ENCODE peak calls at places on chromosomes 3 and 15, in six cellular contexts. A is breast epithelium, C is MCF 10A, M is HFFc6, V is heart left ventricle, L is GM12864. E is an unnamed sample.

GRCh38 chr3:40617084-40617483 is 92.3 kb downstream of the ZNF621 start:
- DNase-seq in V (no peak), C (no peak), M (no peak), A (no peak), L (no peak), E (no peak)

GRCh38 chr3:144429719-144430121 is 458.1 kb downstream of the DIPK2A start:
- DNase-seq in L (peak), V (no peak), C (no peak), A (no peak), M (no peak), E (peak)

GRCh38 chr15:26628879-26629529 is 143.9 kb downstream of the GABRB3 start:
- DNase-seq in M (peak), V (peak), A (peak), C (no peak), L (no peak), E (no peak)

GRCh38 chr3:172658344-172659245 is 52.3 kb downstream of the NCEH1 start:
- DNase-seq in M (peak), A (no peak), V (no peak), L (no peak), C (peak), E (no peak)

GRCh38 chr3:194322701-194323174 is 28.4 kb downstream of the CPN2 start:
- DNase-seq in L (no peak), A (no peak), C (peak), V (no peak), M (peak), E (no peak)

GRCh38 chr3:168467085-168467714 is 371.5 kb upstream of the GOLIM4 start:
- DNase-seq in L (peak), C (peak), A (no peak), M (no peak), V (no peak), E (peak)

GRCh38 chr3:29514912-29515311 is 234.0 kb downstream of the RBMS3 start:
- DNase-seq in A (no peak), L (no peak), C (no peak), M (no peak), V (no peak), E (no peak)

GRCh38 chr3:195263193-195263924 is 7.6 kb downstream of the XXYLT1 start:
- DNase-seq in L (no peak), C (no peak), A (no peak), V (no peak), M (no peak), E (no peak)

GRCh38 chr15:100241572-100242479 is 99.9 kb downstream of the ADAMTS17 start:
- DNase-seq in L (no peak), M (no peak), C (peak), V (no peak), A (no peak), E (no peak)

GRCh38 chr3:79517766-79518413 is 249.9 kb downstream of the ROBO1 start:
- DNase-seq in L (no peak), V (no peak), C (peak), A (no peak), M (peak), E (no peak)

GRCh38 chr3:137970914-137971831 is 38.8 kb upstream of the CLDN18 start:
- DNase-seq in C (peak), V (peak), M (peak), A (peak), L (no peak), E (peak)

GRCh38 chr3:66097647-66098046 is 58.9 kb upstream of the MAGI1 start:
- DNase-seq in M (no peak), V (no peak), L (no peak), A (no peak), C (no peak), E (no peak)

GRCh38 chr15:70480196-70480856 is 283.0 kb downstream of the UACA start:
- DNase-seq in C (no peak), A (no peak), L (no peak), M (no peak), V (no peak), E (peak)

GRCh38 chr3:26712211-26713026 is 89.8 kb downstream of the LRRC3B start:
- DNase-seq in V (no peak), A (no peak), M (no peak), C (peak), L (peak), E (peak)

GRCh38 chr3:112061152-112061551 is 25.0 kb upstream of the C3orf52 start:
- DNase-seq in M (peak), A (no peak), L (no peak), C (no peak), V (no peak), E (no peak)

GRCh38 chr3:72036899-72037298 is 252.0 kb upstream of the PROK2 start:
- DNase-seq in A (no peak), L (no peak), V (no peak), C (no peak), M (peak), E (no peak)

GRCh38 chr3:54830658-54831057 is 97.2 kb downstream of the LRTM1 start:
- DNase-seq in V (no peak), L (peak), M (peak), C (peak), A (no peak), E (peak)

GRCh38 chr3:195119461-195120198 is 151.3 kb downstream of the XXYLT1 start:
- DNase-seq in C (peak), M (peak), L (no peak), A (no peak), V (no peak), E (no peak)

GRCh38 chr3:129442947-129443346 is 2.9 kb downstream of the IFT122 start:
- DNase-seq in L (no peak), V (no peak), C (no peak), A (no peak), M (no peak), E (no peak)

GRCh38 chr3:96753124-96753523 is 61.3 kb upstream of the EPHA6 start:
- DNase-seq in V (no peak), A (no peak), M (no peak), C (no peak), L (no peak), E (no peak)

GRCh38 chr3:196287405-196288140 is at the start of gene PCYT1A:
- DNase-seq in L (peak), M (peak), C (peak), A (peak), V (peak), E (peak)

GRCh38 chr3:185225523-185225922 is 28.3 kb downstream of the EHHADH start:
- DNase-seq in L (no peak), M (peak), A (no peak), C (no peak), V (no peak), E (no peak)

GRCh38 chr3:127390365-127391025 is 102.6 kb upstream of the PRR20G start:
- DNase-seq in V (peak), A (no peak), M (no peak), L (no peak), C (no peak), E (no peak)

GRCh38 chr15:32020158-32020557 is 10.2 kb upstream of the CHRNA7 start:
- DNase-seq in A (no peak), L (no peak), C (no peak), M (no peak), V (no peak), E (no peak)

GRCh38 chr3:169953462-169954141 is 13.0 kb upstream of the SEC62 start:
- DNase-seq in M (peak), C (no peak), V (no peak), L (no peak), A (no peak), E (no peak)

GRCh38 chr3:186609247-186609868 is 3.5 kb upstream of the AHSG start:
- DNase-seq in L (no peak), C (peak), A (no peak), V (no peak), M (no peak), E (peak)

GRCh38 chr3:189685854-189686253 is 54.7 kb downstream of the TP63 start:
- DNase-seq in V (no peak), C (peak), A (no peak), L (no peak), M (peak), E (no peak)

GRCh38 chr3:69671082-69671952 is 67.9 kb upstream of the MITF start:
- DNase-seq in V (no peak), M (peak), L (no peak), C (peak), A (no peak), E (peak)

GRCh38 chr3:31462050-31462569 is 70.6 kb upstream of the STT3B start:
- DNase-seq in V (no peak), A (no peak), L (no peak), M (no peak), C (peak), E (peak)

GRCh38 chr3:30035935-30036567 is 570.4 kb upstream of the TGFBR2 start:
- DNase-seq in V (no peak), A (no peak), L (no peak), C (no peak), M (no peak), E (no peak)

GRCh38 chr3:16978234-16978920 is 93.6 kb downstream of the PLCL2 start:
- DNase-seq in M (peak), L (no peak), V (no peak), A (no peak), C (no peak), E (no peak)

GRCh38 chr3:45064512-45065372 is 38.6 kb downstream of the CLEC3B start:
- DNase-seq in A (no peak), C (peak), M (peak), L (no peak), V (no peak), E (no peak)

GRCh38 chr3:129777806-129778205 is 115.7 kb downstream of the TMCC1 start:
- DNase-seq in A (no peak), C (no peak), V (no peak), L (no peak), M (no peak), E (no peak)

GRCh38 chr15:40029979-40030893 is 8.7 kb downstream of the SRP14 start:
- DNase-seq in L (no peak), V (no peak), A (no peak), M (no peak), C (peak), E (no peak)

GRCh38 chr3:58534592-58535494 is 2.1 kb downstream of the ACOX2 start:
- DNase-seq in V (no peak), A (no peak), C (no peak), M (no peak), L (no peak), E (no peak)

GRCh38 chr3:51388286-51389029 is 2.6 kb upstream of the RBM15B start:
- DNase-seq in A (no peak), M (peak), V (no peak), C (no peak), L (no peak), E (no peak)
- TF ChIP-seq CTCF in A (peak), M (peak), V (no peak), C (peak), L (peak), E (no peak)

GRCh38 chr3:52879090-52879489 is 18.3 kb downstream of the STIMATE start:
- DNase-seq in A (no peak), C (no peak), L (no peak), M (no peak), V (no peak), E (no peak)
- TF ChIP-seq CTCF in A (no peak), C (no peak), L (peak), M (peak), V (no peak), E (no peak)

DNA sequence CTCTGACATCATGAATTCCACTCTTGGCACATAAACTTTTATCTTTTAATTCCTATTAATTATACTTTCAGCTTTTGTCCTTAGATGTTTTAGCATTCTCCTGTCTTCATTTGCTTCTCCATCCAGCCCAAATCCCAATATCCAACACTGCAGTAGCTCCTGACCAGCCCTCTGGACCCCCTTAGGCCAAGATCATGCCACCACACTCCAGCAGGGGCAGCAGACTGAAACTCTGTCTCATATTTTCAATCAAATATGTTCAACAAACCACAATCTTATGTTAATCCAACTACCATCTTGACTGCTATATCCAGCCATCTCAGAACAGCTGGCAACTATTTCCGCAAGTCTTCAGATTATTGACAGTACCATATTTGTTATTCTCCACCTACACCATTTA is 315.8 kb upstream of the ROBO2 start:
- DNase-seq in C (no peak), A (no peak), M (no peak), L (no peak), V (no peak), E (no peak)
- TF ChIP-seq CTCF in C (no peak), A (no peak), M (no peak), L (no peak), V (no peak), E (no peak)

GRCh38 chr15:41561777-41562145 is 2.7 kb downstream of the TYRO3 start:
- DNase-seq in V (no peak), A (no peak), M (no peak), L (no peak), C (no peak), E (no peak)
- TF ChIP-seq CTCF in V (no peak), A (no peak), M (no peak), L (no peak), C (no peak), E (no peak)

GRCh38 chr3:57176045-57176444 is 10.9 kb upstream of the IL17RD start:
- DNase-seq in L (no peak), V (no peak), M (no peak), A (no peak), C (no peak), E (no peak)

GRCh38 chr3:57184516-57184915 is 15.3 kb downstream of the HESX1 start:
- DNase-seq in A (no peak), C (no peak), V (no peak), L (no peak), M (no peak), E (no peak)

DNA sequence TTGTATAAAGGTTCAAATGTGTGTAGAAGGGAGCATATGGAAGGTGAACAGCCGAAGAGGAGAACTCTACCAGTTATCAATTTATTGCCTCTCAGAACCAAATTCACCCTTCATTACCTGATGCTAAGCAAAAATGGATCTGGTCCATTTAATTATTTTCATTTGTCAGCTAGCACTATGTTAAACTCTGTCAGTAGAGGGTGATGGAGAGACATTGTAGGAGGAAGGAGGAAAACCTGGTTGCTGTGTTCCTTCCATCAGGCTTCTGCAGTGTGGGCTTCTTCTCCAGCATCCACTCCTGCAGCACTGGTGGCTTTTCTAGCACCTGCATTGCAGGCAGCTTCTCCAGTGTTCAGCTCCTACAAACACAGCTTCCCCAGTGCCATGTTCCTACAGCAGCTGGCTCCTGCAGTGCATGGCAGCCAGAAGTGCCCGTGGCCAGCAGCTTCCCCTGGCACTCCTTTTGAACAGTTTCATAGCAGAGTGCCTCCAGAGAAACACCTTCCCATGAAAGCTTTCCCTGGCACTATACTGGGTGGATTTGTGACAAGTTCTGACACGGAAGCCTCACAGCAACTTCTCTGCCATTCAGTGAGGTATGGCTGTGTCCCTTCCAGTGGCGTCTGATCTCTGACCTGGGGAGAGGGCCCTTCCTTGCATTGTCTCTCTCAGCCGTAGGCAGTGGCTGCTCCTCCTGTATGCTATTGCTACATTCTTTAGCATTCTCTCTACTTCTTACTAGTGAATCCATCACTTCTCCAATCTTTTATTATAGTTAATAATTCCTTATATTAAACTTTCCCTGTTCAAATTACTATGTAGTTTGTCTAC is 14.6 kb upstream of the IL17RD start:
- DNase-seq in A (no peak), M (peak), C (peak), L (no peak), V (no peak), E (peak)
- TF ChIP-seq CTCF in A (peak), M (peak), C (peak), L (peak), V (no peak), E (peak)

GRCh38 chr3:11154953-11155325 is 646 bp downstream of the HRH1 start:
- DNase-seq in C (peak), M (peak), A (no peak), L (no peak), V (no peak), E (no peak)
- TF ChIP-seq CTCF in C (no peak), M (no peak), A (no peak), L (no peak), V (no peak), E (no peak)

GRCh38 chr15:48652510-48653076 is 7.1 kb upstream of the FBN1 start:
- DNase-seq in C (no peak), M (no peak), L (no peak), A (no peak), V (no peak), E (no peak)

GRCh38 chr15:48654799-48655198 is 9.3 kb upstream of the FBN1 start:
- DNase-seq in C (no peak), A (no peak), L (no peak), V (no peak), M (no peak), E (no peak)

GRCh38 chr15:48650931-48651330 is 5.4 kb upstream of the FBN1 start:
- DNase-seq in M (no peak), V (no peak), A (no peak), L (no peak), C (no peak), E (no peak)

GRCh38 chr15:48653913-48654630 is 8.6 kb upstream of the FBN1 start:
- DNase-seq in L (no peak), M (no peak), V (no peak), A (no peak), C (no peak), E (no peak)

GRCh38 chr15:48653216-48653615 is 7.7 kb upstream of the FBN1 start:
- DNase-seq in M (no peak), L (no peak), C (no peak), V (no peak), A (no peak), E (no peak)
- TF ChIP-seq CTCF in M (no peak), L (no peak), C (no peak), V (no peak), A (no peak), E (no peak)

DNA sequence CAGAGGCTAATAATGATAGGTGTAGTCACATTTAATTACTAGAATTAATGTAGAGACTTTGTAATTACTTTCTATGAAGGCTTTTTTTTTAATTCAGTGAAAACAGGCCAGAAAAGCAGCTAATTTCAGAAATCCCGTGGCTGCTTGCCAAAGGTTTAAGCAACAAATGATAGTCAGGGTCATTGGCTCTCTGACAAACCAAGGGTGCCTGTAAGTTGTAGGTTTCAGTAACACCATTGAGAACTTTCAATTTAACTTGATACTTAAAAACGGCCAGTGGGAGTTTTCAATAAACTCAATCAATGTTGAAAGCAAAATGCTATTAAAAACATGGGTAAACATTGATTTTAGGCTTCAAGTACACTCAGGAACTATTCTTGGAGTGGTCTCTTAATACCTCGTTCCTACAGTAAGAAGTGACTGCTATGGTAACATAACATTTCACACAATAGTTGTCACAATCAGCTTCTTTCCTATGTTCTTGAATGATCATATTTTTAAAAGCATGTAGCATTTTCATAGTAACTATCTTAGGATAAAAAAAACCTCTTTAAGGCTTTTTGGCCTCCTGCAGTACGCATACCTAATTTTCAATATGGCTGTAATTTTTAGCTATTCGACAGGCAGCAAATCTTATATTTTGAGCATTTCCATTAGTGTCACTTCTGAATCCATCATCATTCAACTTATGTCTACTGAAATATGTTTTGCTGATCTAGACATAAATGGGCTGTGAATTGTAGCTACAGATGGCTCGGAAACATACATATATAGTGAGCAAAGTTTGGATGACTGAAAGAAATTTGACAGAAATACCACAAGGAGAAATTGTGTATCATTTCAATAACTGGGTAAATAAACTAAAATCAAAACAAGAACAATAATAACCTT is 592.1 kb upstream of the GBE1 start:
- DNase-seq in M (no peak), A (no peak), V (no peak), L (no peak), C (peak), E (no peak)
- TF ChIP-seq CTCF in M (no peak), A (no peak), V (no peak), L (no peak), C (no peak), E (no peak)

GRCh38 chr3:165195628-165196576 is at the start of gene SLITRK3:
- DNase-seq in L (no peak), M (no peak), A (no peak), C (no peak), V (no peak), E (peak)

GRCh38 chr3:165193392-165194268 is 2.6 kb downstream of the SLITRK3 start:
- DNase-seq in V (no peak), L (no peak), M (no peak), C (no peak), A (no peak), E (no peak)

GRCh38 chr3:165194477-165195135 is 1.6 kb downstream of the SLITRK3 start:
- DNase-seq in A (no peak), M (no peak), C (no peak), V (no peak), L (no peak), E (no peak)

GRCh38 chr3:165195226-165195625 is 958 bp downstream of the SLITRK3 start:
- DNase-seq in L (no peak), V (no peak), M (no peak), C (no peak), A (no peak), E (no peak)

GRCh38 chr3:165196577-165197561 is 685 bp upstream of the SLITRK3 start:
- DNase-seq in L (no peak), M (no peak), V (no peak), C (no peak), A (no peak), E (peak)
- TF ChIP-seq CTCF in L (no peak), M (no peak), V (no peak), C (no peak), A (no peak), E (no peak)